ENCODE peak calls at places on chromosomes 7 and 10, in five cellular contexts. M is mucosa of descending colon, N is Peyer's patch, Z is brain microvascular endothelial cell, W is GM23338. D is an unnamed sample.

GRCh38 chr7:127715272-127715671 is 63.3 kb downstream of the SND1 start:
- DNase-seq in M (no peak), N (no peak), Z (no peak), W (no peak), D (no peak)

GRCh38 chr10:87866575-87866974 is 3.1 kb downstream of the PTEN start:
- DNase-seq in M (no peak), N (no peak), Z (no peak), W (no peak), D (no peak)

GRCh38 chr10:72318383-72319262 is 36.1 kb downstream of the DNAJB12 start:
- DNase-seq in M (no peak), N (no peak), Z (no peak), W (no peak), D (no peak)

GRCh38 chr7:157011333-157012112 is 1.1 kb upstream of the MNX1 start:
- DNase-seq in M (peak; percentile 49), N (no peak), Z (no peak), W (peak; percentile 86), D (peak; percentile 51)

GRCh38 chr7:139767561-139767982 is 10.2 kb downstream of the HIPK2 start:
- DNase-seq in M (no peak), N (no peak), Z (no peak), W (no peak), D (no peak)

GRCh38 chr7:25642849-25643248 is 414.6 kb upstream of the NPVF start:
- DNase-seq in M (no peak), N (no peak), Z (peak; percentile 5), W (no peak), D (no peak)

GRCh38 chr7:115068220-115068619 is 146.3 kb downstream of the MDFIC start:
- DNase-seq in M (no peak), N (no peak), Z (no peak), W (no peak), D (no peak)

GRCh38 chr7:112001089-112001826 is 204.9 kb downstream of the DOCK4 start:
- DNase-seq in M (no peak), N (no peak), Z (peak; percentile 95), W (no peak), D (no peak)

GRCh38 chr10:52525761-52526160 is 211.7 kb downstream of the DKK1 start:
- DNase-seq in M (no peak), N (no peak), Z (peak; percentile 69), W (no peak), D (no peak)

GRCh38 chr10:118471863-118472262 is 123.6 kb downstream of the PRLHR start:
- DNase-seq in M (no peak), N (no peak), Z (peak; percentile 80), W (no peak), D (no peak)

GRCh38 chr7:138773817-138774216 is 24.0 kb upstream of the TMEM213 start:
- DNase-seq in M (no peak), N (no peak), Z (no peak), W (peak; percentile 84), D (no peak)

GRCh38 chr7:9835204-9835603 is 1138.5 kb upstream of the PHF14 start:
- DNase-seq in M (no peak), N (no peak), Z (no peak), W (no peak), D (no peak)

GRCh38 chr10:96374639-96374984 is 15.8 kb upstream of the OPALIN start:
- DNase-seq in M (no peak), N (no peak), Z (no peak), W (peak; percentile 71), D (no peak)
- H3K4me3 ChIP-seq in M (no peak overlapping the region), N (peak overlapping the region; percentile 52), Z (peak overlapping the region; percentile 49), W (peak overlapping the region; percentile 70), D (peak overlapping the region; percentile 41)

GRCh38 chr7:48098846-48099245 is 9.8 kb downstream of the UPP1 start:
- DNase-seq in M (no peak), N (no peak), Z (no peak), W (no peak), D (no peak)
- H3K4me3 ChIP-seq in M (no peak overlapping the region), N (no peak overlapping the region), Z (no peak overlapping the region), W (no peak overlapping the region), D (no peak overlapping the region)

DNA sequence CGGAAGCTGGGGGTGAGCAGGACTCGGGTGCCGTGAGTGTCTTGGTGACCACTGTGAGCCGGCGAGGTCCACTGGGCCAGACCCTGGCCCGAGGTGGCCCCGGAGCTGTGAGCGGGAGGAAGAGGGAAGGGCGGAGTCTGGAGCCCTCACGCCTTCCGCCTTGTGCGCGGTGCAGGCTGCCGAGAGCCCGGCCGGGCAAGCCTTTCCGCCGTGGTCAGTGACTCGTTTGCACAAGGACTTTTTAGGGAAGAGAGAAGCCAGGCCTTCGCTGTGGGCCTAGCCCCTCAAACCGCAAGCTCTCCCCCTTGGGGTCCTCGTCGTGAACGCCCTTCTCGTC is 40.9 kb upstream of the ZNF32 start:
- DNase-seq in M (peak; percentile 78), N (peak; percentile 70), Z (peak; percentile 6), W (peak; percentile 66), D (peak; percentile 91)
- H3K4me3 ChIP-seq in M (peak overlapping the region; percentile 14), N (peak overlapping the region; percentile 61), Z (peak overlapping the region; percentile 62), W (peak overlapping the region; percentile 83), D (peak overlapping the region; percentile 45)

GRCh38 chr10:77636286-77636966 is 1.2 kb downstream of the KCNMA1 start:
- DNase-seq in M (peak; percentile 47), N (no peak), Z (no peak), W (peak; percentile 58), D (no peak)

GRCh38 chr10:77637986-77638765 is 568 bp upstream of the KCNMA1 start:
- DNase-seq in M (peak; percentile 62), N (peak; percentile 61), Z (no peak), W (peak; percentile 77), D (peak; percentile 87)

GRCh38 chr10:77636967-77637473 is 588 bp downstream of the KCNMA1 start:
- DNase-seq in M (no peak), N (no peak), Z (no peak), W (no peak), D (no peak)

GRCh38 chr10:77638766-77639101 is 1.1 kb upstream of the KCNMA1 start:
- DNase-seq in M (no peak), N (no peak), Z (no peak), W (peak; percentile 23), D (no peak)

GRCh38 chr10:77637474-77637985 is at the start of gene KCNMA1:
- DNase-seq in M (peak; percentile 57), N (peak; percentile 62), Z (peak; percentile 28), W (peak; percentile 68), D (no peak)
- H3K4me3 ChIP-seq in M (peak within 1 kb of the TSS; percentile 19), N (peak within 1 kb of the TSS; percentile 70), Z (peak within 1 kb of the TSS; percentile 81), W (peak within 1 kb of the TSS; percentile 91), D (peak within 1 kb of the TSS; percentile 47)

GRCh38 chr10:3066317-3066931 is 924 bp upstream of the PFKP start:
- DNase-seq in M (peak; percentile 41), N (no peak), Z (no peak), W (peak; percentile 41), D (no peak)
- H3K4me3 ChIP-seq in M (no peak overlapping the region), N (peak overlapping the region; percentile 91), Z (peak overlapping the region; percentile 83), W (peak overlapping the region; percentile 94), D (peak overlapping the region; percentile 66)

GRCh38 chr7:151056286-151057037 is 1.2 kb downstream of the CDK5 start:
- DNase-seq in M (peak; percentile 61), N (no peak), Z (no peak), W (peak; percentile 76), D (no peak)
- H3K4me3 ChIP-seq in M (no peak overlapping the region), N (peak overlapping the region; percentile 86), Z (no peak overlapping the region), W (peak overlapping the region; percentile 99), D (peak overlapping the region; percentile 93)

GRCh38 chr10:31908157-31908556 is 20.5 kb downstream of the ARHGAP12 start:
- DNase-seq in M (no peak), N (no peak), Z (no peak), W (no peak), D (no peak)

GRCh38 chr10:31910016-31910415 is 18.6 kb downstream of the ARHGAP12 start:
- DNase-seq in M (no peak), N (no peak), Z (no peak), W (no peak), D (no peak)

GRCh38 chr10:31914370-31914769 is 14.3 kb downstream of the ARHGAP12 start:
- DNase-seq in M (no peak), N (no peak), Z (no peak), W (no peak), D (no peak)

GRCh38 chr10:31912289-31912688 is 16.3 kb downstream of the ARHGAP12 start:
- DNase-seq in M (no peak), N (no peak), Z (no peak), W (no peak), D (no peak)

GRCh38 chr10:31912898-31913847 is 15.5 kb downstream of the ARHGAP12 start:
- DNase-seq in M (no peak), N (no peak), Z (no peak), W (no peak), D (no peak)
- H3K4me3 ChIP-seq in M (no peak overlapping the region), N (no peak overlapping the region), Z (no peak overlapping the region), W (no peak overlapping the region), D (no peak overlapping the region)